ENCODE peak calls at places on chromosomes 13 and 19, in five cellular contexts. L, W, I, O and E are unnamed samples.
A peak's percentile ranks its signal among the peaks of the same experiment; 100 is the strongest.

GRCh38 chr19:5873617-5874199 is 3.4 kb upstream of the FUT5 start:
- DNase-seq in W (no peak), I (no peak), L (no peak), O (no peak), E (no peak)

GRCh38 chr19:42316223-42317211 is 3.4 kb downstream of the TMEM145 start:
- DNase-seq in O (no peak), I (no peak), W (no peak), L (no peak), E (no peak)

GRCh38 chr19:58468216-58468839 is 1.4 kb downstream of the ZNF324 start:
- DNase-seq in I (no peak), L (no peak), O (no peak), W (no peak), E (no peak)

GRCh38 chr19:16419671-16420394 is 51.9 kb downstream of the EPS15L1 start:
- DNase-seq in W (no peak), L (no peak), I (no peak), O (no peak), E (peak; percentile 43)

GRCh38 chr19:12974301-12975220 is 5.2 kb downstream of the DAND5 start:
- DNase-seq in O (no peak), W (no peak), L (no peak), I (no peak), E (no peak)

GRCh38 chr13:106916329-106916728 is 348.4 kb upstream of the ARGLU1 start:
- DNase-seq in L (no peak), I (no peak), O (no peak), W (no peak), E (no peak)

GRCh38 chr19:52963229-52963760 is 614 bp upstream of the ZNF816 start:
- DNase-seq in W (no peak), L (peak; percentile 18), I (peak; percentile 52), O (no peak), E (no peak)

GRCh38 chr19:1466461-1467227 is 12.4 kb downstream of the C19orf25 start:
- DNase-seq in O (no peak), W (peak; percentile 27), L (no peak), I (peak; percentile 82), E (no peak)

GRCh38 chr13:50580684-50581305 is 262.7 kb downstream of the DLEU7 start:
- DNase-seq in W (no peak), L (no peak), O (no peak), I (no peak), E (no peak)

GRCh38 chr19:5561559-5561958 is 6.2 kb downstream of the TINCR start:
- DNase-seq in L (no peak), O (no peak), I (no peak), W (no peak), E (no peak)

GRCh38 chr13:109938255-109938936 is 152.0 kb upstream of the IRS2 start:
- DNase-seq in L (no peak), W (no peak), O (no peak), I (no peak), E (no peak)

GRCh38 chr13:113393572-113394503 is 29.9 kb upstream of the GRTP1 start:
- DNase-seq in O (peak; percentile 37), I (peak; percentile 93), W (peak; percentile 73), L (peak; percentile 79), E (peak; percentile 73)

GRCh38 chr19:55333870-55334269 is 5.8 kb upstream of the KMT5C start:
- DNase-seq in I (no peak), L (no peak), O (no peak), W (no peak), E (no peak)

GRCh38 chr19:1862068-1862423 is 1.3 kb downstream of the KLF16 start:
- DNase-seq in L (no peak), O (no peak), W (no peak), I (no peak), E (no peak)

GRCh38 chr13:65606622-65607021 is 1623.5 kb downstream of the PCDH9 start:
- DNase-seq in I (no peak), W (no peak), O (no peak), L (no peak), E (no peak)

GRCh38 chr13:71624641-71625040 is 242.4 kb downstream of the DACH1 start:
- DNase-seq in L (no peak), O (no peak), W (no peak), I (no peak), E (no peak)

GRCh38 chr13:80881495-80882482 is 540.9 kb upstream of the SPRY2 start:
- DNase-seq in I (no peak), O (no peak), W (no peak), L (no peak), E (no peak)

GRCh38 chr13:96822900-96823299 is 171.4 kb downstream of the OXGR1 start:
- DNase-seq in O (no peak), I (no peak), L (no peak), W (no peak), E (no peak)

GRCh38 chr19:18754501-18754900 is 36.6 kb downstream of the COMP start:
- DNase-seq in O (no peak), L (no peak), I (no peak), W (no peak), E (no peak)

GRCh38 chr19:5480427-5480836 is 25.2 kb downstream of the ZNRF4 start:
- DNase-seq in L (peak; percentile 59), I (no peak), W (no peak), O (no peak), E (no peak)

GRCh38 chr19:7636691-7637373 is at the start of gene STXBP2:
- DNase-seq in W (no peak), I (peak; percentile 97), L (no peak), O (peak; percentile 52), E (peak; percentile 84)

GRCh38 chr19:48484931-48485612 is 15.9 kb downstream of the CYTH2 start:
- DNase-seq in W (no peak), L (no peak), O (no peak), I (peak; percentile 52), E (no peak)

GRCh38 chr13:40673061-40673397 is 6.6 kb upstream of the FOXO1 start:
- DNase-seq in O (no peak), I (no peak), L (no peak), W (no peak), E (no peak)

GRCh38 chr19:50718255-50719118 is 1.1 kb downstream of the SHANK1 start:
- DNase-seq in L (no peak), W (no peak), I (peak; percentile 79), O (no peak), E (no peak)

GRCh38 chr13:70090036-70090723 is 17.4 kb upstream of the ATXN8OS start:
- DNase-seq in W (no peak), I (no peak), L (no peak), O (no peak), E (no peak)

GRCh38 chr13:25862156-25862555 is 189.7 kb downstream of the SHISA2 start:
- DNase-seq in L (no peak), I (no peak), O (no peak), W (no peak), E (no peak)

GRCh38 chr13:35789335-35790166 is 313.1 kb upstream of the MAB21L1 start:
- DNase-seq in O (no peak), L (no peak), W (no peak), I (no peak), E (no peak)

GRCh38 chr13:42001580-42001979 is 40.7 kb upstream of the VWA8 start:
- DNase-seq in W (no peak), O (peak; percentile 25), L (no peak), I (no peak), E (no peak)

GRCh38 chr19:5046339-5047039 is 77.6 kb downstream of the KDM4B start:
- DNase-seq in O (no peak), L (no peak), I (peak; percentile 93), W (no peak), E (no peak)

GRCh38 chr19:49999371-50000010 is 25.7 kb downstream of the VRK3 start:
- DNase-seq in O (no peak), W (no peak), I (no peak), L (no peak), E (no peak)

GRCh38 chr19:58227964-58228583 is 640 bp upstream of the ZNF544 start:
- DNase-seq in I (no peak), O (no peak), L (no peak), W (no peak), E (no peak)

GRCh38 chr13:71922191-71922590 is 55.2 kb upstream of the DACH1 start:
- DNase-seq in L (no peak), W (no peak), O (no peak), I (no peak), E (no peak)

DNA sequence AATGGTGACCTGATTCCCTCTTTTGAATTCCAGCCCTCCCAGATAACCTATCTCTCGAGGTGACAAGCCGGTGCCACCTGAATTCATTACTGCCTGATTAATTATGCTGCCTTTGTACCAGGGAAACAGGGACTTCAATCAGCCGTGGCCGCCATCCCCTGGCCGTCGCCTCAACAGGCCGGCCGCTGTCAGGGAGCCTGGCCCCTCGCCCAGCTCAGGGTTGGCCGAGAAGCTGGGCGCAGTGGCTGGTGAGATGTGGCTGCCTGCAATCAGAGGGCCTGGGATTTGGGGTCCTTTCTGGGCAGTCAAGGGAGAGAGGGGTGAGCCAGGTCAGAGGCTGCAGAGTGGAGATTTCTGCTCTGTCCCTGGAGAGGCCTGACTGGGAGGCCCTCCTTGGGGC is 91.2 kb downstream of the KCTD15 start:
- DNase-seq in L (no peak), W (no peak), O (no peak), I (peak; percentile 79), E (no peak)
- TF ChIP-seq CTCF in L (no peak), W (no peak), O (no peak), I (no peak), E (no peak)

GRCh38 chr19:46574533-46574932 is 26.6 kb upstream of the CALM3 start:
- DNase-seq in O (no peak), I (no peak), W (no peak), L (no peak), E (no peak)

GRCh38 chr19:46578450-46578849 is 22.7 kb upstream of the CALM3 start:
- DNase-seq in I (no peak), W (no peak), O (no peak), L (no peak), E (no peak)

GRCh38 chr19:46573679-46574522 is 27.2 kb upstream of the CALM3 start:
- DNase-seq in O (no peak), W (no peak), I (no peak), L (no peak), E (no peak)

GRCh38 chr19:46580247-46580646 is 20.9 kb upstream of the CALM3 start:
- DNase-seq in W (no peak), O (no peak), L (no peak), I (no peak), E (no peak)

GRCh38 chr19:46579286-46579944 is 21.7 kb upstream of the CALM3 start:
- DNase-seq in O (no peak), W (no peak), I (no peak), L (peak; percentile 47), E (no peak)
- TF ChIP-seq CTCF in O (no peak), W (peak; percentile 54), I (no peak), L (peak; percentile 55), E (peak; percentile 65)

GRCh38 chr13:32790731-32791130 is 204.5 kb downstream of the PDS5B start:
- DNase-seq in I (no peak), O (no peak), W (no peak), L (no peak), E (no peak)
- TF ChIP-seq CTCF in I (no peak), O (no peak), W (no peak), L (no peak), E (no peak)

DNA sequence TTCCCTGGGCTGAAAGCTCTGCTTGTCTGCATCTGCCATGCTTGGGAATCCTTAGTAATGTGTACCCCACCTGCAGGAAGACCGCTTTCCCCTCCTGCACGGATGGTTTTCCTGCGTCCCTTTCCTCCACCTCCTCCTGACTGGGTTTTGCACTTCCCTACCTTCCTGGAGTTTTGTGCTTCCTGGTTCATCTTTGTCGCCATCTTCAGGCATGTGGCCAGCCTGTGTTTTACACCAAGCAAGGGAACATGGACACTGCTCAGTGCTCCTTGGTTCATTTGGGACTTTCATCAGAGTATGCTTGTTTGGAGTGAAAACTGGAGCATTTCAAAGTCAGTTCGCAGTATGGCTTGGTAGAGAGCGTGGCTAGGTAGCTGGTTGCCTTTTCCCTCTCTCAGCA is 30.7 kb downstream of the ERICH6B start:
- DNase-seq in I (no peak), O (no peak), W (no peak), L (no peak), E (no peak)
- TF ChIP-seq CTCF in I (no peak), O (no peak), W (no peak), L (peak; percentile 21), E (no peak)